ENCODE peak calls at places on chromosomes 5 and 9, in six cellular contexts. One of them, this sample, is unnamed.

GRCh38 chr9:93094294-93095204 is 1.5 kb upstream of the CARD19 start:
- DNase-seq in Daoy: no peak
- DNase-seq in NCI-H2081 treated with DMSO at 0.1 percent for 48 hours: no peak
- DNase-seq in EL: no peak
- DNase-seq in pons: peak; percentile 72
- DNase-seq in amygdala: peak; percentile 53
- DNase-seq in this sample: no peak

GRCh38 chr5:128546658-128547281 is 8.7 kb upstream of the FBN2 start:
- DNase-seq in Daoy: no peak
- DNase-seq in NCI-H2081 treated with DMSO at 0.1 percent for 48 hours: no peak
- DNase-seq in EL: no peak
- DNase-seq in pons: no peak
- DNase-seq in amygdala: no peak
- DNase-seq in this sample: no peak

GRCh38 chr9:83219154-83219923 is 156.4 kb upstream of the RASEF start:
- DNase-seq in Daoy: peak; percentile 71
- DNase-seq in NCI-H2081 treated with DMSO at 0.1 percent for 48 hours: peak; percentile 37
- DNase-seq in EL: peak; percentile 46
- DNase-seq in pons: peak; percentile 63
- DNase-seq in amygdala: peak; percentile 87
- DNase-seq in this sample: peak; percentile 96

GRCh38 chr9:129544766-129545165 is 76.1 kb downstream of the C9orf50 start:
- DNase-seq in Daoy: peak; percentile 17
- DNase-seq in NCI-H2081 treated with DMSO at 0.1 percent for 48 hours: no peak
- DNase-seq in EL: peak; percentile 59
- DNase-seq in pons: no peak
- DNase-seq in amygdala: no peak
- DNase-seq in this sample: no peak

GRCh38 chr9:3698531-3698930 is 172.7 kb upstream of the RFX3 start:
- DNase-seq in Daoy: no peak
- DNase-seq in NCI-H2081 treated with DMSO at 0.1 percent for 48 hours: no peak
- DNase-seq in EL: no peak
- DNase-seq in pons: no peak
- DNase-seq in amygdala: no peak
- DNase-seq in this sample: no peak

GRCh38 chr9:3809724-3810123 is 283.9 kb upstream of the RFX3 start:
- DNase-seq in Daoy: peak; percentile 69
- DNase-seq in NCI-H2081 treated with DMSO at 0.1 percent for 48 hours: no peak
- DNase-seq in EL: peak; percentile 64
- DNase-seq in pons: no peak
- DNase-seq in amygdala: no peak
- DNase-seq in this sample: peak; percentile 97

GRCh38 chr9:109497193-109498165 is 628 bp downstream of the PTPN3 start:
- DNase-seq in Daoy: peak; percentile 65
- DNase-seq in NCI-H2081 treated with DMSO at 0.1 percent for 48 hours: no peak
- DNase-seq in EL: peak; percentile 23
- DNase-seq in pons: no peak
- DNase-seq in amygdala: no peak
- DNase-seq in this sample: peak; percentile 87

GRCh38 chr5:134176523-134177196 is at the start of gene SKP1:
- DNase-seq in Daoy: peak; percentile 88
- DNase-seq in NCI-H2081 treated with DMSO at 0.1 percent for 48 hours: peak; percentile 20
- DNase-seq in EL: peak; percentile 83
- DNase-seq in pons: peak; percentile 75
- DNase-seq in amygdala: peak; percentile 82
- DNase-seq in this sample: peak; percentile 88

GRCh38 chr5:82356808-82357671 is 78.9 kb upstream of the RPS23 start:
- DNase-seq in Daoy: peak; percentile 98
- DNase-seq in NCI-H2081 treated with DMSO at 0.1 percent for 48 hours: no peak
- DNase-seq in EL: peak; percentile 84
- DNase-seq in pons: no peak
- DNase-seq in amygdala: no peak
- DNase-seq in this sample: peak; percentile 75

GRCh38 chr5:1934801-1935429 is 52.2 kb upstream of the IRX4 start:
- DNase-seq in Daoy: no peak
- DNase-seq in NCI-H2081 treated with DMSO at 0.1 percent for 48 hours: no peak
- DNase-seq in EL: no peak
- DNase-seq in pons: no peak
- DNase-seq in amygdala: no peak
- DNase-seq in this sample: no peak

GRCh38 chr5:98593418-98593817 is 180.0 kb upstream of the RGMB start:
- DNase-seq in Daoy: no peak
- DNase-seq in NCI-H2081 treated with DMSO at 0.1 percent for 48 hours: no peak
- DNase-seq in EL: no peak
- DNase-seq in pons: no peak
- DNase-seq in amygdala: no peak
- DNase-seq in this sample: no peak

GRCh38 chr9:136204838-136205706 is at the start of gene LHX3:
- DNase-seq in Daoy: peak; percentile 58
- DNase-seq in NCI-H2081 treated with DMSO at 0.1 percent for 48 hours: no peak
- DNase-seq in EL: no peak
- DNase-seq in pons: no peak
- DNase-seq in amygdala: no peak
- DNase-seq in this sample: no peak

GRCh38 chr5:177554474-177555111 is at the start of gene FAM193B:
- DNase-seq in Daoy: peak; percentile 95
- DNase-seq in NCI-H2081 treated with DMSO at 0.1 percent for 48 hours: peak; percentile 52
- DNase-seq in EL: peak; percentile 91
- DNase-seq in pons: peak; percentile 87
- DNase-seq in amygdala: peak; percentile 94
- DNase-seq in this sample: peak; percentile 93

GRCh38 chr9:138078846-138079245 is 201.3 kb downstream of the CACNA1B start:
- DNase-seq in Daoy: no peak
- DNase-seq in NCI-H2081 treated with DMSO at 0.1 percent for 48 hours: no peak
- DNase-seq in EL: no peak
- DNase-seq in pons: no peak
- DNase-seq in amygdala: no peak
- DNase-seq in this sample: no peak

GRCh38 chr5:82601085-82601484 is 322.9 kb upstream of the RPS23 start:
- DNase-seq in Daoy: no peak
- DNase-seq in NCI-H2081 treated with DMSO at 0.1 percent for 48 hours: no peak
- DNase-seq in EL: no peak
- DNase-seq in pons: no peak
- DNase-seq in amygdala: no peak
- DNase-seq in this sample: peak; percentile 72

GRCh38 chr5:141521244-141521781 is 32.4 kb downstream of the PCDHGC5 start:
- DNase-seq in Daoy: peak; percentile 96
- DNase-seq in NCI-H2081 treated with DMSO at 0.1 percent for 48 hours: no peak
- DNase-seq in EL: peak; percentile 98
- DNase-seq in pons: peak; percentile 98
- DNase-seq in amygdala: peak; percentile 55
- DNase-seq in this sample: peak; percentile 98

GRCh38 chr9:137176302-137177182 is 4.7 kb upstream of the TMEM210 start:
- DNase-seq in Daoy: peak; percentile 66
- DNase-seq in NCI-H2081 treated with DMSO at 0.1 percent for 48 hours: no peak
- DNase-seq in EL: no peak
- DNase-seq in pons: no peak
- DNase-seq in amygdala: peak; percentile 36
- DNase-seq in this sample: peak; percentile 52

GRCh38 chr5:179137001-179137642 is 76.9 kb downstream of the ZNF354C start:
- DNase-seq in Daoy: no peak
- DNase-seq in NCI-H2081 treated with DMSO at 0.1 percent for 48 hours: no peak
- DNase-seq in EL: no peak
- DNase-seq in pons: no peak
- DNase-seq in amygdala: no peak
- DNase-seq in this sample: no peak

GRCh38 chr9:13960011-13960765 is 353.8 kb downstream of the NFIB start:
- DNase-seq in Daoy: no peak
- DNase-seq in NCI-H2081 treated with DMSO at 0.1 percent for 48 hours: no peak
- DNase-seq in EL: no peak
- DNase-seq in pons: no peak
- DNase-seq in amygdala: no peak
- DNase-seq in this sample: no peak

GRCh38 chr9:33263131-33263935 is 1.2 kb downstream of the BAG1 start:
- DNase-seq in Daoy: peak; percentile 46
- DNase-seq in NCI-H2081 treated with DMSO at 0.1 percent for 48 hours: no peak
- DNase-seq in EL: peak; percentile 44
- DNase-seq in pons: peak; percentile 20
- DNase-seq in amygdala: no peak
- DNase-seq in this sample: peak; percentile 52

GRCh38 chr5:95281211-95281610 is 3.7 kb downstream of the MCTP1 start:
- DNase-seq in Daoy: peak; percentile 63
- DNase-seq in NCI-H2081 treated with DMSO at 0.1 percent for 48 hours: no peak
- DNase-seq in EL: peak; percentile 32
- DNase-seq in pons: no peak
- DNase-seq in amygdala: no peak
- DNase-seq in this sample: peak; percentile 78

GRCh38 chr5:159982421-159983173 is 26.3 kb upstream of the TTC1 start:
- DNase-seq in Daoy: no peak
- DNase-seq in NCI-H2081 treated with DMSO at 0.1 percent for 48 hours: no peak
- DNase-seq in EL: no peak
- DNase-seq in pons: no peak
- DNase-seq in amygdala: no peak
- DNase-seq in this sample: peak; percentile 37

GRCh38 chr5:179406031-179406681 is 60.9 kb upstream of the ADAMTS2 start:
- DNase-seq in Daoy: no peak
- DNase-seq in NCI-H2081 treated with DMSO at 0.1 percent for 48 hours: no peak
- DNase-seq in EL: no peak
- DNase-seq in pons: no peak
- DNase-seq in amygdala: no peak
- DNase-seq in this sample: no peak

GRCh38 chr5:15001512-15001911 is 129.9 kb upstream of the ANKH start:
- DNase-seq in Daoy: no peak
- DNase-seq in NCI-H2081 treated with DMSO at 0.1 percent for 48 hours: no peak
- DNase-seq in EL: no peak
- DNase-seq in pons: peak; percentile 64
- DNase-seq in amygdala: no peak
- DNase-seq in this sample: peak; percentile 49

GRCh38 chr9:73179594-73179993 is 27.9 kb downstream of the ANXA1 start:
- DNase-seq in Daoy: peak; percentile 65
- DNase-seq in NCI-H2081 treated with DMSO at 0.1 percent for 48 hours: no peak
- DNase-seq in EL: no peak
- DNase-seq in pons: no peak
- DNase-seq in amygdala: no peak
- DNase-seq in this sample: peak; percentile 74

GRCh38 chr9:133370680-133371079 is 5.2 kb downstream of the SURF4 start:
- DNase-seq in Daoy: no peak
- DNase-seq in NCI-H2081 treated with DMSO at 0.1 percent for 48 hours: no peak
- DNase-seq in EL: no peak
- DNase-seq in pons: no peak
- DNase-seq in amygdala: no peak
- DNase-seq in this sample: no peak

This sample was measured in kidney tubule cell.